ENCODE peak calls at places on chromosomes 7 and 10, in eight cellular contexts. I, Z, N, G, W, L, S and U are unnamed samples.

GRCh38 chr7:103148131-103148993 is 537 bp downstream of the NAPEPLD start:
- DNase-seq in I (no peak), Z (no peak), N (no peak), G (no peak), W (no peak), L (no peak), S (peak), U (no peak)

GRCh38 chr10:113961261-113961938 is 82.3 kb upstream of the ADRB1 start:
- DNase-seq in I (peak), Z (no peak), N (no peak), G (no peak), W (no peak), L (no peak), S (no peak), U (no peak)

GRCh38 chr7:137579913-137580640 is 236.5 kb upstream of the PTN start:
- DNase-seq in I (no peak), Z (no peak), N (no peak), G (no peak), W (no peak), L (peak), S (peak), U (no peak)

GRCh38 chr7:135320277-135320676 is 86.6 kb downstream of the STRA8 start:
- DNase-seq in I (no peak), Z (no peak), N (peak), G (peak), W (no peak), L (peak), S (peak), U (peak)

GRCh38 chr10:86232646-86233045 is 133.9 kb downstream of the GRID1 start:
- DNase-seq in I (no peak), Z (no peak), N (no peak), G (no peak), W (no peak), L (no peak), S (no peak), U (no peak)

GRCh38 chr10:102352066-102352715 is 43.3 kb upstream of the NFKB2 start:
- DNase-seq in I (peak), Z (no peak), N (peak), G (peak), W (peak), L (peak), S (peak), U (peak)

GRCh38 chr7:151423936-151424335 is 14.1 kb upstream of the WDR86 start:
- DNase-seq in I (no peak), Z (no peak), N (no peak), G (no peak), W (no peak), L (no peak), S (no peak), U (no peak)

GRCh38 chr10:122682522-122682921 is 17.1 kb downstream of the C10orf120 start:
- DNase-seq in I (no peak), Z (no peak), N (no peak), G (no peak), W (no peak), L (no peak), S (no peak), U (peak)

GRCh38 chr7:19705663-19706062 is 3.2 kb downstream of the POLR1F start:
- DNase-seq in I (no peak), Z (no peak), N (no peak), G (no peak), W (no peak), L (no peak), S (no peak), U (no peak)

GRCh38 chr7:7761974-7762769 is 43.8 kb upstream of the RPA3 start:
- DNase-seq in I (no peak), Z (peak), N (no peak), G (no peak), W (no peak), L (peak), S (peak), U (no peak)

GRCh38 chr7:112449353-112449752 is 907 bp upstream of the IFRD1 start:
- DNase-seq in I (no peak), Z (no peak), N (no peak), G (no peak), W (no peak), L (no peak), S (peak), U (no peak)

GRCh38 chr7:102064361-102065025 is 222.2 kb upstream of the SH2B2 start:
- DNase-seq in I (no peak), Z (no peak), N (peak), G (no peak), W (no peak), L (no peak), S (peak), U (peak)

GRCh38 chr7:44305564-44306507 is 19.6 kb downstream of the CAMK2B start:
- DNase-seq in I (no peak), Z (no peak), N (peak), G (no peak), W (no peak), L (peak), S (no peak), U (no peak)

GRCh38 chr10:71429929-71430328 is 33.2 kb downstream of the CDH23 start:
- DNase-seq in I (no peak), Z (no peak), N (peak), G (no peak), W (no peak), L (no peak), S (no peak), U (no peak)

GRCh38 chr10:79019961-79020491 is 48.7 kb upstream of the ZMIZ1 start:
- DNase-seq in I (no peak), Z (peak), N (peak), G (peak), W (no peak), L (no peak), S (peak), U (peak)

GRCh38 chr7:87420173-87420572 is 55.3 kb downstream of the ABCB4 start:
- DNase-seq in I (no peak), Z (no peak), N (no peak), G (no peak), W (no peak), L (no peak), S (no peak), U (no peak)

GRCh38 chr7:539731-540411 is 20.2 kb upstream of the PDGFA start:
- DNase-seq in I (no peak), Z (no peak), N (no peak), G (no peak), W (no peak), L (peak), S (peak), U (no peak)

GRCh38 chr7:75823198-75823910 is 9.7 kb upstream of the CCL24 start:
- DNase-seq in I (no peak), Z (no peak), N (no peak), G (no peak), W (no peak), L (no peak), S (no peak), U (no peak)

GRCh38 chr7:130149575-130150139 is 55.5 kb downstream of the TMEM209 start:
- DNase-seq in I (no peak), Z (no peak), N (no peak), G (no peak), W (no peak), L (no peak), S (no peak), U (no peak)

GRCh38 chr7:151426486-151426905 is 13.4 kb downstream of the CRYGN start:
- DNase-seq in I (no peak), Z (no peak), N (no peak), G (peak), W (no peak), L (peak), S (peak), U (peak)

GRCh38 chr10:30027057-30028005 is 32.1 kb downstream of the JCAD start:
- DNase-seq in I (peak), Z (no peak), N (peak), G (peak), W (peak), L (no peak), S (no peak), U (peak)

GRCh38 chr10:12980713-12981306 is 20.7 kb downstream of the CCDC3 start:
- DNase-seq in I (no peak), Z (no peak), N (no peak), G (no peak), W (no peak), L (no peak), S (no peak), U (no peak)

GRCh38 chr10:4532467-4532866 is 293.5 kb upstream of the AKR1E2 start:
- DNase-seq in I (no peak), Z (peak), N (no peak), G (no peak), W (no peak), L (peak), S (peak), U (no peak)

GRCh38 chr7:81447351-81447952 is 322.4 kb downstream of the HGF start:
- DNase-seq in I (no peak), Z (peak), N (no peak), G (no peak), W (no peak), L (peak), S (peak), U (no peak)

GRCh38 chr10:46310851-46311250 is 24.1 kb downstream of the ANTXRL start:
- DNase-seq in I (no peak), Z (no peak), N (peak), G (no peak), W (no peak), L (no peak), S (no peak), U (no peak)

GRCh38 chr7:151167197-151167911 is at the start of gene GBX1:
- DNase-seq in I (no peak), Z (no peak), N (no peak), G (no peak), W (no peak), L (peak), S (no peak), U (no peak)

GRCh38 chr7:82803411-82803810 is 359.3 kb downstream of the PCLO start:
- DNase-seq in I (no peak), Z (no peak), N (no peak), G (no peak), W (no peak), L (no peak), S (no peak), U (no peak)

GRCh38 chr10:112898540-112899395 is 51.3 kb upstream of the TCF7L2 start:
- DNase-seq in I (no peak), Z (no peak), N (peak), G (no peak), W (no peak), L (no peak), S (peak), U (no peak)

GRCh38 chr7:75698358-75698757 is 40.4 kb downstream of the HIP1 start:
- DNase-seq in I (no peak), Z (no peak), N (no peak), G (no peak), W (no peak), L (no peak), S (no peak), U (no peak)

GRCh38 chr10:80137926-80138325 is 5.4 kb downstream of the PLAC9 start:
- DNase-seq in I (no peak), Z (no peak), N (no peak), G (no peak), W (no peak), L (no peak), S (no peak), U (no peak)

GRCh38 chr10:44969854-44970253 is 8.8 kb downstream of the DEPP1 start:
- DNase-seq in I (no peak), Z (no peak), N (peak), G (peak), W (no peak), L (no peak), S (no peak), U (peak)

GRCh38 chr7:27128776-27129728 is 1.5 kb downstream of the HOXA4 start:
- DNase-seq in I (no peak), Z (no peak), N (peak), G (no peak), W (no peak), L (no peak), S (no peak), U (no peak)

GRCh38 chr7:138796038-138796580 is 1.7 kb upstream of the TMEM213 start:
- DNase-seq in I (no peak), Z (no peak), N (no peak), G (no peak), W (no peak), L (no peak), S (no peak), U (no peak)

GRCh38 chr10:79342295-79342761 is 4.9 kb upstream of the PPIF start:
- DNase-seq in I (no peak), Z (no peak), N (peak), G (no peak), W (no peak), L (no peak), S (no peak), U (no peak)

GRCh38 chr7:37534893-37535610 is 86.4 kb upstream of the ELMO1 start:
- DNase-seq in I (no peak), Z (no peak), N (no peak), G (no peak), W (no peak), L (no peak), S (no peak), U (no peak)

GRCh38 chr7:82247814-82248433 is 195.7 kb downstream of the CACNA2D1 start:
- DNase-seq in I (no peak), Z (no peak), N (no peak), G (no peak), W (no peak), L (peak), S (peak), U (no peak)

GRCh38 chr7:157604661-157605381 is 268.0 kb downstream of the DNAJB6 start:
- DNase-seq in I (no peak), Z (no peak), N (no peak), G (no peak), W (no peak), L (no peak), S (no peak), U (no peak)